ENCODE peak calls at places on chromosome 22, in five cellular contexts. D is fibroblast of lung, I is OCI-LY7, E is IMR-90, R is SJSA1. O is an unnamed sample. For H3K4me1, the result is how much of the 10 kb centered on the place peaks cover.

GRCh38 chr22:41782316-41782715 is 18.2 kb upstream of the CCDC134 start:
- DNase-seq in D (no peak), I (no peak), E (no peak), R (no peak), O (no peak)

GRCh38 chr22:44913198-44913983 is 96.4 kb downstream of the PHF21B start:
- DNase-seq in R (no peak), E (no peak), I (no peak), D (no peak), O (no peak)

GRCh38 chr22:23260645-23261581 is 80.6 kb downstream of the BCR start:
- DNase-seq in D (no peak), I (no peak), R (no peak), E (no peak), O (no peak)

GRCh38 chr22:33850724-33851123 is 69.6 kb downstream of the LARGE1 start:
- DNase-seq in R (no peak), I (no peak), E (no peak), D (no peak), O (no peak)

GRCh38 chr22:42439821-42440674 is 7.8 kb upstream of the NFAM1 start:
- DNase-seq in E (peak), D (peak), R (peak), I (peak), O (no peak)

GRCh38 chr22:33923660-33924246 is 3.5 kb upstream of the LARGE1 start:
- DNase-seq in R (peak), E (peak), I (peak), D (peak), O (no peak)

GRCh38 chr22:27888310-27888709 is 30.7 kb downstream of the PITPNB start:
- DNase-seq in R (no peak), I (no peak), D (no peak), E (no peak), O (no peak)

GRCh38 chr22:32864041-32864440 is 62.5 kb downstream of the TIMP3 start:
- DNase-seq in I (no peak), R (no peak), D (peak), E (no peak), O (no peak)

DNA sequence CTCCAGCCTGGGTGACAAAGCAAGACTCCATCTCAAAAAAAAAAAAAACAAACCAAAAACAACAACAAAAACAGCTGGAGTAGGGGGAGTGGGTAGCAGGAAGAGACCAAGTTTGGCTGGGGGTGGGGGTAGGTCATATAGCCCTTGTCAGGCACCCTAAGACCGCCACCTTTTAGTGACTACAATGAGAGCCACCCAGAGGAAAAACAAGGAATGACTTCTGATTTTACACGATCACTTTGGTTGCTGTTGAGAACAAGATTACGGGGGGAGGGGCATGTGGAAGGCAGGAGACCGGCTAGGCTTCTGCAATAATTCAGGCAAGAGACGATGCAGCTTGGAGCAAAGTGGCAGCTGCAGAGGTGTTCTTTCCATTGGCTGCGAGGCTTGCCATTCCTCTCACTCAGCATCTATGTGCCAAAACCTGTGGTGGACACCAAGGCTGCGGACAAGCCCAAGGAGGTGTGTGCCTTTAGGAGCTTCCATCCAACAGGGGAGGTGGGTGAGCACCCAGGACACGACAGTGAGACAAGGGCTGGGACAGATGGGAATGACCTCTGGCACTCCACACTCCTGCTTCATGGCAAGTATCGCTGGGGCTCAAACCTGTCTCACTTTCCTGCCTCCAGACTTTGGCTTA is 1.7 kb downstream of the RPS19BP1 start:
- DNase-seq in E (peak), R (peak), D (peak), I (peak), O (no peak)
- H3K4me3 ChIP-seq in E (no peak), R (no peak), D (no peak), I (peak), O (peak)

DNA sequence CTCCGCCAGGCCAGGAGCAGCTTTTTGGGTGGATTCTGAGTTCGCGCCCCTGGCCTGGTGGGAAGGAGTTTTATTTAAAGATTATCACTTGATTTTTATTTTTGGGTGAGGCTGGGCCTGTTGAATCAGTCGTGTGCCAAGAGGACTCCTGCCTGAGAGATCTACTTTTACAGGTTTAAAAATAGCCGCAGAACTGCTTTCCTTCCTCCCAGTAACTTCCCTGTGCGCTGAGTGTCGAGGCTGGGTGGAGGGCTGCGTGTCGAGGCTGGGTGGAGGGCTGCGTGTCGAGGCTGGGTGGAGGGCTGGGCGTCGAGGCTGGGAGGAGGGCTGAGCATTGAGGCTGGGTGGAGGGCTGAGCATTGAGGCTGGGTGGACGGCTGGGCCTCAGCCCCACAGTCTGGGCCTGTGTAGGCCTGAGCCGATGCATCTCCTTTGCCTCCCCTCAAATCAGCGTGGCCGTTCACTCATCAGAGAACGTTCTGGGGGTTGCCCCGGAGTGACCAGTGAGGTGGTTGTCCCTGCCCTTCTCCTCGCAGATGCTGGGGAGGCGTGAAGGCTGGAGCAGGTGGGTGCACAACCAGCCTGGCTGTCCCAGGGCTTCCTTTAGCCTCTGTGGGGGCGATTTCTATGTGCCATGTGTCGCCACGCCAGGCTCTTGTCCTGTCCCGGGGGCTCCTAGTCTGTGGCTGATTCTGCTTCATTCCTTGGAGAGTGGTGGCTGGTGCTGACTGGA is 30.1 kb downstream of the GRAMD4 start:
- DNase-seq in I (no peak), E (no peak), D (no peak), R (no peak), O (no peak)
- H3K4me1 ChIP-seq in I (under half), E (under half), D (under half), R (under half), O (under half)

GRCh38 chr22:49269928-49270327 is 557.7 kb downstream of the BRD1 start:
- DNase-seq in D (no peak), I (no peak), R (no peak), E (no peak), O (no peak)
- H3K4me3 ChIP-seq in D (no peak), I (no peak), R (no peak), E (no peak), O (no peak)

GRCh38 chr22:46054091-46054877 is 77.3 kb upstream of the WNT7B start:
- DNase-seq in D (peak), R (peak), E (peak), I (peak), O (no peak)

GRCh38 chr22:46054878-46055158 is 77.9 kb upstream of the WNT7B start:
- DNase-seq in D (no peak), I (peak), R (no peak), E (no peak), O (no peak)

GRCh38 chr22:46056169-46057041 is 79.4 kb upstream of the WNT7B start:
- DNase-seq in I (peak), E (no peak), R (peak), D (no peak), O (no peak)

GRCh38 chr22:46055851-46056168 is 78.8 kb upstream of the WNT7B start:
- DNase-seq in R (peak), E (no peak), D (no peak), I (no peak), O (no peak)

GRCh38 chr22:46055176-46055850 is 78.4 kb upstream of the WNT7B start:
- DNase-seq in I (peak), D (no peak), R (peak), E (no peak), O (no peak)
- H3K4me1 ChIP-seq in I (half or more), D (under half), R (half or more), E (under half), O (half or more)

GRCh38 chr22:26513852-26514251 is 1.6 kb upstream of the TFIP11 start:
- DNase-seq in R (no peak), D (no peak), E (no peak), I (no peak), O (no peak)
- H3K4me3 ChIP-seq in R (no peak), D (peak), E (no peak), I (peak), O (peak)

GRCh38 chr22:29266564-29267461 is 968 bp downstream of the RHBDD3 start:
- DNase-seq in I (peak), D (no peak), E (peak), R (peak), O (no peak)

GRCh38 chr22:29268511-29269229 is 602 bp downstream of the EWSR1 start:
- DNase-seq in E (peak), I (peak), D (peak), R (peak), O (no peak)

GRCh38 chr22:29267858-29268510 is at the start of the genes EWSR1 and RHBDD3:
- DNase-seq in E (peak), D (peak), I (peak), R (peak), O (peak)

GRCh38 chr22:29265929-29266328 is 1.9 kb downstream of the RHBDD3 start:
- DNase-seq in D (peak), I (no peak), R (no peak), E (no peak), O (no peak)

DNA sequence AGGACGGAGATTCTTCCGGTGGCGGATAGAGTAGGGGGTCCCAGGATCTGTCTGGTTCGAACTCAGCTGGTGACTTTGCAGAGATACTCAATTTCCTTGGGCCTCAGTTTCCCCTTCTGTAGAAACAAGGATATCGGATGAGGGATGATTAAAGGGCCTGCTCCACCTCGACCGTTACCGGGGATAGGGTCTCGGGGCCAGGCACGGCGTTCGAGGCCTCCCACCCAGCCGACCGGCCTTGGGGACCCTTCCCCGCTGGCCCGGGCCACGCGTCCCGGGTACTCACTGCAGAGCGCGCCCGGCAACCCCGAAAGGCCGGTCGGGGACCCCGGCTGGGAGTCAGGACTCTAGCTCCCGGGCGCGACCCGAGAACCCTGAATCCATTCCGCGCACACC is 321 bp downstream of the RHBDD3 start:
- DNase-seq in R (no peak), I (no peak), E (no peak), D (no peak), O (no peak)
- H3K4me1 ChIP-seq in R (under half), I (under half), E (under half), D (under half), O (under half)

GRCh38 chr22:37559901-37560681 is at the start of gene CDC42EP1:
- DNase-seq in I (no peak), R (peak), E (peak), D (peak), O (no peak)

GRCh38 chr22:37561209-37562048 is 1.1 kb downstream of the CDC42EP1 start:
- DNase-seq in I (peak), D (peak), R (peak), E (peak), O (no peak)

GRCh38 chr22:37559521-37559900 is 769 bp upstream of the CDC42EP1 start:
- DNase-seq in E (no peak), R (no peak), D (no peak), I (no peak), O (no peak)

GRCh38 chr22:37562049-37562784 is 1.9 kb downstream of the CDC42EP1 start:
- DNase-seq in E (no peak), I (no peak), R (no peak), D (no peak), O (no peak)

DNA sequence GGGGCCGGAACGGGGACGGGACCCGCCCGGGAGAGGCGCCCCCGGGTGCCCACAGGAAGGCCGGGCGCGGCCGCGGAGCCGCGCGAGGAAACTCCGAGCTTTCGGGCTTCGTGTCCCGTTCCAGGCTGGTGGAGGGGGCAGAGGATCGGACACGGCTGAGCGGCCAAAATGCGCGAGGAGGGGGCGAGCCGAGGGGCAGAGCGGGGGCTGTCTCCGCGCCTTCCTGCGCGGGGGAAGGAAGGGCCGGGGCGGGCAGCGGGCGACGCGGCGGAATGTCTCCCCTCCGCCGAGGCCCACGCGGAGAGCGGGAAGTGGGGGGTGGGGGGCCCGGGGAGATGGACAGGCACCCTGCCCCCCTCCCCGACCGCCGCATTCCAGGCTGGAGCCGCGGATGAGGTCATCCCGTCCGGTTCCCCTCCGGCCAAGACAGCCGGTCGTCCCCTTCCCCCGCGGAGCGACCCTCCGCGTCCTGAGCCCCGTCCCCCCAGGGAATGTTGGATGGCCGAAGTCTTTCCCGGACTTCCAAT is 465 bp downstream of the CDC42EP1 start:
- DNase-seq in R (peak), D (peak), I (no peak), E (peak), O (no peak)
- H3K4me3 ChIP-seq in R (peak), D (peak), I (no peak), E (peak), O (peak)

DNA sequence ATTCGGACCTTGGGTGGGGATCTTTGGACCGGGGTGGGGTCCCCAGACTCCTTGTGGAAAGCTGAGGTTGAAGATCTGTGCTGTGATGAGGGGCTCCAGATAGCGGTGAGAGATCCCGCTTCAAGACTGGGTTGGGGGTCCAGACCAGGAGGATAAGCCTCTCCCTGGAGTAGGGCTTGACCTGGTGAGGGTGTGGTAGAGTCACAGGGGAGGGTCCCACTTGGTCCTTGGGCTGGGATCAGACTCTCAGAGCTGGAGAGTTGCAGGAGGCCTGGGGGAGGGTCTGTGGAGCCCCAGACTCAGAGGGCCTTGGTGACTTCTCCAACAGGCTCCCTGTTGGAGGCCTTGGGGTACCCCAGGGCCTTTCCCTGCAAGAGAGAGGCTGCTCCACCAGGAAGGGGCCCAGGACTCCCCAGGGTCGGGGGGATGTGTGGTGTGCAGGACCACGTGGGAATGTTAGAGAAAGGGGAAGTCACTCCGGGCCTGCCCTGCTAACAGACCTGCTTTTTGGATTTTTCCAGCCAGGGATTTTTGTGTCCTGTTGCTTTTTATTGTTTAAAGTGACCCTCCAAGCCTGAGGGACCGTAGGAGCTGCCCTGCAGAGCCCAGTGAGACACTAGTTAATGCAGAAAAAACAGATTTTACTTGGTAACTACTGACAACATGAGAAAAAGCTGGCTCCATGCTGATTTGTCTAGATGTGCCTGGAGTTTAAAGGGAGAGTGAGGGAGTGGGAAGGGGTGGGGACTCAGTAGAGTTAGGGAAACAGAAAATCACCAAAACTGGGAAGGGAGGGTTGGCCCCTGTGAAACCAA is 660 bp upstream of the TXNRD2 start:
- DNase-seq in D (peak), I (peak), R (peak), E (peak), O (no peak)
- H3K4me1 ChIP-seq in D (under half), I (under half), R (under half), E (under half), O (under half)

GRCh38 chr22:40023226-40023925 is 28.6 kb downstream of the FAM83F start:
- DNase-seq in D (no peak), E (no peak), I (no peak), R (no peak), O (no peak)

GRCh38 chr22:40025856-40026255 is 31.1 kb downstream of the FAM83F start:
- DNase-seq in E (no peak), R (no peak), I (no peak), D (no peak), O (no peak)

GRCh38 chr22:40022536-40023225 is 27.9 kb downstream of the FAM83F start:
- DNase-seq in D (no peak), E (no peak), I (no peak), R (no peak), O (no peak)

GRCh38 chr22:40026641-40027040 is 31.9 kb downstream of the FAM83F start:
- DNase-seq in R (no peak), D (no peak), E (no peak), I (no peak), O (no peak)

DNA sequence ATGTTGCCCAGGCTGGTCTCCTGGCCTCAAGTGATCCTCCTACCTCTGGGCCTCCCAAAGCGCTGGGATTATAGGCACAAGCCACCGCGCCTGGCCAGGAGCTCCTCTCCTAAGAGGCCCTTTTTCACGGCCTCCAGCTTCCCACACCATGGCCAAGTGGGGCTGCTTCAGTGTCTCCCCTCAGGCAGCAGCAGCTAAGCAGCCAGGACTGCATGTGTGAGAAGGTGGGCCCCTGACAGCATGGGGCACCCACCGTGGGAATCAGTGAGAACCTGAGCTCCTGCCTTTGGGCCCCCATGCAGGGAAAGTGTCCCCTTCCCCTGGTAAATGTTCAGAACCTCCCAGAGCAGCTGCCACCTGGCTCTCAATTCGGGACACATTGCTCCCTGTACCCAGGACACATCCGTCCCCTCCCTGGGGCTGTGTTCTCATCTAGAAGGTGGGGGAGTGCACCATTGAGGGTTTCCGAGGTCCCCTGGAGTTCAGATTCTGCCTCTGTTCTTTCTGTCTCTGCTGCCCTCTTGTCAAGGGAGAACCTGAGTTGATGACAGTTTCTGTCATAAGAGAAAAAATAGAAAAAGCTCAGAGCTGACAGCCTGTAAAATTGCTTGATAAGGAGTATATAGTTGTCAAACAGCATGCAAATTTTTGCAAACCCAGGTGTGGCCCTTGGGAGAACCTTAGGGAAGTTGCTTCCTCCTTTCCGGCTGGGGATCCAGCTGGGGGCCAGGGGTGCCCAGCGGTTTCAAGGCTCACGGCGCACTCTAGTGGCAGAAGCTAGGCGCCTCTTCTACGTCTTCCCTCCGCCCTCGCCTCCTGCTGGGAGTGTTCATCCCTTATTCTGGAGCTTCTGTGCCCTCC is 29.7 kb downstream of the FAM83F start:
- DNase-seq in I (peak), E (peak), R (peak), D (peak), O (peak)
- H3K4me3 ChIP-seq in I (no peak), E (no peak), R (no peak), D (no peak), O (no peak)

GRCh38 chr22:30947821-30948454 is 20.6 kb downstream of the MORC2 start:
- DNase-seq in E (peak), R (no peak), I (peak), D (peak), O (no peak)

GRCh38 chr22:30945653-30946052 is 22.9 kb downstream of the MORC2 start:
- DNase-seq in R (no peak), I (no peak), E (no peak), D (no peak), O (no peak)

GRCh38 chr22:30947163-30947820 is 21.3 kb downstream of the MORC2 start:
- DNase-seq in R (no peak), E (no peak), I (no peak), D (no peak), O (no peak)

GRCh38 chr22:30944986-30945385 is 23.6 kb downstream of the MORC2 start:
- DNase-seq in R (no peak), I (no peak), D (no peak), E (no peak), O (no peak)

GRCh38 chr22:30946354-30946753 is 22.2 kb downstream of the MORC2 start:
- DNase-seq in D (no peak), R (no peak), E (no peak), I (no peak), O (no peak)
- H3K4me1 ChIP-seq in D (under half), R (under half), E (under half), I (under half), O (under half)

O was measured in Panc1.